ENCODE peak calls at places on chromosomes 6 and 20, in ten cellular contexts. V is transverse colon, Z is body of pancreas, S is uterus, H is heart left ventricle, X is ovary, K is IMR-90, O is A549, W is spleen, E is prostate gland. A is an unnamed sample. For H3K4me1, the result is how much of the 10 kb centered on the place peaks cover.

GRCh38 chr6:43286456-43286994 is 11.5 kb upstream of the SLC22A7 start:
- DNase-seq in Z (no peak), X (no peak), W (no peak), S (no peak), V (no peak), E (no peak), O (no peak), H (no peak), K (no peak), A (no peak)

GRCh38 chr6:45209762-45210161 is 118.4 kb upstream of the RUNX2 start:
- DNase-seq in Z (no peak), E (no peak), V (no peak), O (no peak), X (no peak), K (peak), S (no peak), H (no peak), W (no peak), A (no peak)

GRCh38 chr20:36573798-36574277 is 441 bp downstream of the TGIF2 start:
- DNase-seq in O (no peak), E (peak), K (no peak), H (peak), W (peak), X (peak), S (no peak), Z (peak), V (peak), A (peak)

GRCh38 chr6:113762611-113763010 is 94.5 kb upstream of the MARCKS start:
- DNase-seq in X (no peak), K (no peak), W (no peak), E (no peak), S (no peak), Z (no peak), V (no peak), H (no peak), O (no peak), A (no peak)

GRCh38 chr6:98944168-98944567 is 3.6 kb downstream of the FBXL4 start:
- DNase-seq in E (no peak), O (no peak), H (no peak), W (no peak), K (no peak), Z (no peak), S (no peak), X (no peak), V (no peak), A (no peak)

GRCh38 chr6:125791151-125791819 is 525 bp downstream of the NCOA7 start:
- DNase-seq in V (peak), K (peak), Z (peak), H (peak), S (peak), E (peak), O (peak), X (peak), W (peak), A (peak)

GRCh38 chr6:1735239-1735803 is 125.6 kb downstream of the FOXC1 start:
- DNase-seq in W (no peak), V (no peak), Z (peak), K (no peak), X (no peak), O (no peak), E (no peak), S (no peak), H (no peak), A (no peak)

GRCh38 chr20:44716309-44717106 is 1.3 kb downstream of the CCN5 start:
- DNase-seq in E (no peak), S (no peak), O (no peak), K (no peak), Z (no peak), V (no peak), H (no peak), W (no peak), X (no peak), A (no peak)

GRCh38 chr6:51996296-51996947 is 91.0 kb downstream of the PKHD1 start:
- DNase-seq in H (no peak), S (no peak), V (no peak), E (no peak), W (no peak), K (no peak), Z (no peak), X (no peak), O (no peak), A (no peak)

GRCh38 chr6:692356-692851 is 535 bp downstream of the EXOC2 start:
- DNase-seq in K (peak), V (peak), E (no peak), H (peak), S (no peak), O (peak), Z (peak), X (peak), W (peak), A (peak)

GRCh38 chr6:34027939-34028441 is 117.9 kb downstream of the GRM4 start:
- DNase-seq in E (no peak), S (no peak), K (no peak), W (no peak), V (no peak), H (no peak), X (no peak), Z (no peak), O (no peak), A (no peak)
- TF ChIP-seq CTCF in E (no peak), S (no peak), K (no peak), W (peak), V (no peak), H (no peak), X (no peak), Z (no peak), O (no peak), A (no peak)

DNA sequence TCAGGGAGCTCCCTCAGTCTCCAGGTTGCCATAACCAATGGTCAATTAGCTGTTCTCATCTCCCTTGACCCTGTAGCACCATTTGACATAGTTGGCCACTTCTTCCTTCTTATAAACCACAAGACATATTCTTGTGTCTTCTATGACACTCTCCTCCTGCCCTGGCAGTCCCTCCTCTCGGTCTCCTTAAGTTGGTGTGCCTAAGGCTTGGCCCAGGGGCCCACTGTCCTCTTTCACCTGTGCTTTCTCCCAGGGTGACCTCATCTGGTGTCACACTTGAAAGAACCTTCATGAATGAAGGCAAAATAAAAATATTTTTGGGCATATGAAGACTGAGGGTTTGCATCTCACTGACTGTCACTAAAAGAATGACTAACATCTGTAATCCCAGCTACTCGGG is 9.7 kb upstream of the ADGRF5 start:
- DNase-seq in E (no peak), O (no peak), H (no peak), W (no peak), Z (no peak), X (no peak), V (no peak), K (no peak), S (no peak), A (no peak)
- H3K4me1 ChIP-seq in E (under half), O (under half), H (under half), W (under half), Z (under half), X (under half), V (under half), K (under half), S (under half), A (under half)

GRCh38 chr6:79538481-79538971 is 1.3 kb upstream of the LCA5 start:
- DNase-seq in O (no peak), W (no peak), K (no peak), H (no peak), S (no peak), V (no peak), X (no peak), Z (no peak), E (no peak), A (no peak)

GRCh38 chr6:79536615-79536968 is 638 bp downstream of the LCA5 start:
- DNase-seq in H (peak), Z (no peak), O (no peak), V (peak), K (peak), E (peak), X (peak), S (peak), W (no peak), A (peak)

GRCh38 chr6:79536969-79537747 is at the start of gene LCA5:
- DNase-seq in S (peak), Z (peak), X (peak), O (peak), V (peak), W (peak), E (peak), K (peak), H (peak), A (peak)
- TF ChIP-seq POLR2A in S (peak), Z (peak), X (peak), O (peak), V (peak), W (peak), E (peak), K (peak), H (no peak), A (no peak)

DNA sequence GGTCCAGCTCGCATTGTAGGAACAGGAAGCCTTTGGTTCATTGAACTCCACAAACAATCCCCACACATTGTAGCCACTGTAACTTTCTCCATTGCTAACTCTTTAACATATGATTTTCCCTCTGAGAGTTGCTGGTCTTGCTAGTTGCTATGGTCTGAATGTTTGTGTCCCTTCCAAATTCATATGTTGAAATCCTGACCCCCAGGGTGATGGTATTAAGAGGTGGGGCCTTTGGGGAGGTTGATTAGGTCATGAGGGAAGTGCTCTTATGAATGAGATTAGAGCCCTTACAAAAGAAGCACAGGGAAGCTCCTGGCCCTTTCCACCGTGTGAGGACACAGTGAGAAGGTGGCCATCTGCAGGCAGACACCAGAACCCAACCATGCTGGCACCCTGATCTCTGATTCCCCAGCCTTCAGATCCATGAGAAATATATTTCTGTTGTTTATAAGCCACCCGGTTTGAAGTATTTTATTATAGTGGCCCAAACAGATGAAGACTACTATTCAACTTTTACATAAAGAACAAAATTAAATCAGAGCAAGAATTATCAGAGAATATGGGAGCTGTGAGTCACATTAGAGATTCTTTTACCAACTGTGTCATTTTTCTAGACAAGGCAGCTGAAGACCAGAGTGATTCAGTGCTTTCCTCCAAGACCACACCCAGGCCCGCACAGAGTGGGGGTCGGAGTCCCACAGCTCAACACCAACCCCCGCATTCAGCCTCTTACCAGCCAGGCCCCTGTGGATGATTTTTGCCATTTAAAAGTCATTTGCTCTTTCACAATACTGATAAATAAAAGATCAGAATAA is 143.0 kb downstream of the SAMD5 start:
- DNase-seq in O (no peak), K (peak), H (peak), X (no peak), E (no peak), V (peak), W (no peak), S (no peak), Z (peak), A (peak)
- TF ChIP-seq CTCF in O (no peak), K (no peak), H (peak), X (no peak), E (no peak), V (no peak), W (no peak), S (no peak), Z (no peak), A (peak)

DNA sequence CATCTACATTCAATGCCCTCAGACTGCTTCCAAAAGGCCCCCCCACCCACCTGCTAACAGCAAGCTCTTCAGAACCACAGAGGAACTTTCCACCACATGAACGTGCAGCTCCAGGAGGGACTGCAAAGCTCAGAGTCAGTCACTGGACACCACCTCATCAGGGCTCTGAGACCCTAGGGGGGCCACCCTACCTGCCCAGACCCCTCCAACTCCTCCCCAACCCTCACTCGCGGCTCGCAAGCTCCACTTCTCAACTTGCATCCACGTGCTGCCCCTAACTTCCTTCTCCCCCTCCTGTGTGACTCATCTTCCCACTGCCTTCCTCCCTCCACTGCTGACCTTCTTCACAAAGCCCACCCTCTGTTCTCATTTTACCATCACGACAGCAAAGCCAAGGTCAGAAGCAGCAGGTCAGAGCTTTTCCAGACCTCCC is 6.5 kb downstream of the MBOAT1 start:
- DNase-seq in Z (no peak), S (peak), W (peak), H (no peak), K (no peak), E (no peak), X (peak), V (no peak), O (no peak), A (no peak)
- H3K4me1 ChIP-seq in Z (under half), S (under half), W (under half), H (under half), K (under half), E (under half), X (under half), V (under half), O (under half), A (under half)

DNA sequence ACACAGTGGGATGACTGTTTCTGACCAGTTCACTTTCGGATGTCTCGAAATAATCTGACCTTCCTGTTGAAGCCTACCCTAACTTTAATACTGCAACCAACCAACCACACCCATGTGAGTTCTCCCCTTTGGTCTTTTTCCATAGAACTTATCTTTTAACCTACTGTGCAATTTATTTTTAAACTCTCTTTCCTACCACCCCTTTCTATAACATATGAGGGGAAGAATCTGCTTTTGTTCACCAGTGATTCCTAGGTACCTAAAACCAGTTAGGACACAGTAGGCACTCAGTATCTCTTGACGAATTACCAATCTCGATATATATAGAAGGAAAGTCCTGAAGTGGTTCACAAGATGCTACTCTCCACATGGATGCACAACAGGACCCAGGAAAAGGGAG is 7.0 kb downstream of the COX7A2 start:
- DNase-seq in S (no peak), V (no peak), X (no peak), E (no peak), W (no peak), O (no peak), Z (no peak), K (no peak), H (no peak), A (no peak)
- TF ChIP-seq POLR2A in S (no peak), V (no peak), X (no peak), E (no peak), W (no peak), O (no peak), Z (no peak), K (no peak), H (no peak), A (no peak)

A was measured in right lobe of liver.